ENCODE peak calls at places on chromosome 11, in seven cellular contexts. One of them, this sample, is unnamed.

GRCh38 chr11:71373791-71374454 is 74.3 kb downstream of the DHCR7 start:
- DNase-seq in stomach: no peak
- DNase-seq in GM23338: peak; percentile 20
- DNase-seq in prostate gland: no peak
- DNase-seq in HL-60: no peak
- DNase-seq in GM12878: peak; percentile 71
- DNase-seq in transverse colon: no peak
- DNase-seq in this sample: no peak

GRCh38 chr11:56714206-56714605 is 15.3 kb downstream of the OR9G1 start:
- DNase-seq in stomach: no peak
- DNase-seq in GM23338: no peak
- DNase-seq in prostate gland: no peak
- DNase-seq in HL-60: no peak
- DNase-seq in GM12878: no peak
- DNase-seq in transverse colon: no peak
- DNase-seq in this sample: no peak

GRCh38 chr11:106724293-106724892 is 293.9 kb downstream of the GUCY1A2 start:
- DNase-seq in stomach: no peak
- DNase-seq in GM23338: no peak
- DNase-seq in prostate gland: no peak
- DNase-seq in HL-60: no peak
- DNase-seq in GM12878: no peak
- DNase-seq in transverse colon: no peak
- DNase-seq in this sample: no peak

GRCh38 chr11:12587333-12587997 is 86.8 kb upstream of the TEAD1 start:
- DNase-seq in stomach: no peak
- DNase-seq in GM23338: peak; percentile 79
- DNase-seq in prostate gland: no peak
- DNase-seq in HL-60: no peak
- DNase-seq in GM12878: no peak
- DNase-seq in transverse colon: no peak
- DNase-seq in this sample: no peak

GRCh38 chr11:76652989-76653673 is 17.4 kb downstream of the LRRC32 start:
- DNase-seq in stomach: peak; percentile 20
- DNase-seq in GM23338: no peak
- DNase-seq in prostate gland: no peak
- DNase-seq in HL-60: no peak
- DNase-seq in GM12878: no peak
- DNase-seq in transverse colon: no peak
- DNase-seq in this sample: no peak

GRCh38 chr11:62409831-62410230 is 9.0 kb upstream of the SCGB1A1 start:
- DNase-seq in stomach: no peak
- DNase-seq in GM23338: no peak
- DNase-seq in prostate gland: no peak
- DNase-seq in HL-60: no peak
- DNase-seq in GM12878: no peak
- DNase-seq in transverse colon: no peak
- DNase-seq in this sample: no peak

GRCh38 chr11:101009685-101010055 is 119.9 kb downstream of the PGR start:
- DNase-seq in stomach: no peak
- DNase-seq in GM23338: no peak
- DNase-seq in prostate gland: no peak
- DNase-seq in HL-60: no peak
- DNase-seq in GM12878: no peak
- DNase-seq in transverse colon: no peak
- DNase-seq in this sample: no peak

GRCh38 chr11:6475936-6476335 is 2.2 kb upstream of the TRIM3 start:
- DNase-seq in stomach: peak; percentile 72
- DNase-seq in GM23338: peak; percentile 83
- DNase-seq in prostate gland: peak; percentile 47
- DNase-seq in HL-60: no peak
- DNase-seq in GM12878: no peak
- DNase-seq in transverse colon: no peak
- DNase-seq in this sample: no peak

GRCh38 chr11:79708319-79708928 is 267.6 kb upstream of the TENM4 start:
- DNase-seq in stomach: no peak
- DNase-seq in GM23338: peak; percentile 79
- DNase-seq in prostate gland: no peak
- DNase-seq in HL-60: peak; percentile 22
- DNase-seq in GM12878: peak; percentile 1
- DNase-seq in transverse colon: peak; percentile 13
- DNase-seq in this sample: no peak

GRCh38 chr11:92657226-92657625 is 312.2 kb upstream of the MTNR1B start:
- DNase-seq in stomach: no peak
- DNase-seq in GM23338: no peak
- DNase-seq in prostate gland: no peak
- DNase-seq in HL-60: no peak
- DNase-seq in GM12878: no peak
- DNase-seq in transverse colon: no peak
- DNase-seq in this sample: peak; percentile 57

GRCh38 chr11:84250834-84251613 is 964.9 kb upstream of the CCDC90B start:
- DNase-seq in stomach: no peak
- DNase-seq in GM23338: no peak
- DNase-seq in prostate gland: no peak
- DNase-seq in HL-60: no peak
- DNase-seq in GM12878: no peak
- DNase-seq in transverse colon: no peak
- DNase-seq in this sample: no peak

GRCh38 chr11:124900464-124900863 is 2.8 kb upstream of the ROBO4 start:
- DNase-seq in stomach: no peak
- DNase-seq in GM23338: no peak
- DNase-seq in prostate gland: no peak
- DNase-seq in HL-60: no peak
- DNase-seq in GM12878: no peak
- DNase-seq in transverse colon: no peak
- DNase-seq in this sample: no peak

GRCh38 chr11:76157891-76158290 is 48.4 kb downstream of the WNT11 start:
- DNase-seq in stomach: no peak
- DNase-seq in GM23338: no peak
- DNase-seq in prostate gland: no peak
- DNase-seq in HL-60: no peak
- DNase-seq in GM12878: no peak
- DNase-seq in transverse colon: no peak
- DNase-seq in this sample: no peak

GRCh38 chr11:18721576-18722292 is 4.3 kb downstream of the IGSF22 start:
- DNase-seq in stomach: peak; percentile 40
- DNase-seq in GM23338: peak; percentile 86
- DNase-seq in prostate gland: peak; percentile 28
- DNase-seq in HL-60: peak; percentile 38
- DNase-seq in GM12878: no peak
- DNase-seq in transverse colon: peak; percentile 57
- DNase-seq in this sample: peak; percentile 93

GRCh38 chr11:31001432-31001831 is 368.1 kb downstream of the DCDC1 start:
- DNase-seq in stomach: no peak
- DNase-seq in GM23338: no peak
- DNase-seq in prostate gland: no peak
- DNase-seq in HL-60: no peak
- DNase-seq in GM12878: no peak
- DNase-seq in transverse colon: no peak
- DNase-seq in this sample: no peak

GRCh38 chr11:75035911-75036536 is 47.3 kb downstream of the NEU3 start:
- DNase-seq in stomach: no peak
- DNase-seq in GM23338: no peak
- DNase-seq in prostate gland: no peak
- DNase-seq in HL-60: peak; percentile 26
- DNase-seq in GM12878: no peak
- DNase-seq in transverse colon: peak; percentile 14
- DNase-seq in this sample: peak; percentile 91
- TF ChIP-seq POLR2AphosphoS5 in stomach: no peak
- TF ChIP-seq POLR2AphosphoS5 in GM23338: no peak
- TF ChIP-seq POLR2AphosphoS5 in prostate gland: no peak
- TF ChIP-seq POLR2AphosphoS5 in HL-60: no peak
- TF ChIP-seq POLR2AphosphoS5 in GM12878: no peak
- TF ChIP-seq POLR2AphosphoS5 in transverse colon: no peak
- TF ChIP-seq POLR2AphosphoS5 in this sample: no peak

DNA sequence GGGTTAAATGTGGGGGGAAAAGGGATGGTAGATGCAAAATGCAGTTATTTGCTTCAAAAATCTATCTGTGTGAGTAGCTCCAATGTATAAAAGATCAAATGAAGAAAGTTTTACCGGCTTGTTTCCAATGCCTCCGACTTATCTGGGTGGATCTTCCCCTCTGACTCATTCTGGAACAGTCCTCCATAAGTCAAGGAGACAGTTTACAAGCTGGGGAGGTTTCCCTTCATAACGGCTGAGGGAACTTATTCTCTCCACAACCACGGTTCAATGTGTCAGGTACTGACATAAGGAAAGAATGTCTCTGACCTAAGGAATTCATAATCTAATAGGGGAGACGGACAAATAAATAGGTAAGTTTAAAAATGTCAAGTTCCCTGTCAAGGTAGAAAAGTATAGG is 49.7 kb upstream of the BIRC3 start:
- DNase-seq in stomach: no peak
- DNase-seq in GM23338: no peak
- DNase-seq in prostate gland: peak; percentile 15
- DNase-seq in HL-60: no peak
- DNase-seq in GM12878: no peak
- DNase-seq in transverse colon: no peak
- DNase-seq in this sample: no peak
- H3K4me3 ChIP-seq in stomach: no peak overlapping the region
- H3K4me3 ChIP-seq in GM23338: peak overlapping the region; percentile 63
- H3K4me3 ChIP-seq in prostate gland: peak overlapping the region; percentile 39
- H3K4me3 ChIP-seq in HL-60: no peak overlapping the region
- H3K4me3 ChIP-seq in GM12878: no peak overlapping the region
- H3K4me3 ChIP-seq in transverse colon: no peak overlapping the region
- H3K4me3 ChIP-seq in this sample: no peak overlapping the region

DNA sequence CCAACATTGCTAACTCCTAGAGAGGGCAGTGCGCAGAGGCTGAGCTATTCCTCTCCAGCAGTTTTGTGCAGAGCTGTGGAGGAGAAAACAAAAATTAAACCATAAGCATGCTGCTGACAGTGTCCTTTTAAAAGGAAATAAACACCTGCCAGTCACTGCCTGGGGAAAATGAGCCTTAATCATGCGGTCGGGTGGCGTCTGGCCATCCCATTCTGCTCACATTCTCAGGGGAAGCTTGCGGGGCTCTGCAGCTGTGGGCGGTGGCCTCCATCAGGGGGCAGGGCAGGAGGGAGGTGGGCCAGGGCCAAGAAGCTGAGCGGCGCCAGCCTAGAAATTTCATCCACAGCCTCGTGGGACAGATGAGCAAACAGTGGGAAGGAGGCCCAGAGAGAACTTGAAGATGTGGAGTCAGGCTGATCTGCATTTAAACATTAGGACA is 71.0 kb upstream of the TP53I11 start:
- DNase-seq in stomach: no peak
- DNase-seq in GM23338: peak; percentile 70
- DNase-seq in prostate gland: no peak
- DNase-seq in HL-60: no peak
- DNase-seq in GM12878: no peak
- DNase-seq in transverse colon: peak; percentile 24
- DNase-seq in this sample: peak; percentile 94
- TF ChIP-seq POLR2AphosphoS5 in stomach: no peak
- TF ChIP-seq POLR2AphosphoS5 in GM23338: no peak
- TF ChIP-seq POLR2AphosphoS5 in prostate gland: no peak
- TF ChIP-seq POLR2AphosphoS5 in HL-60: no peak
- TF ChIP-seq POLR2AphosphoS5 in GM12878: no peak
- TF ChIP-seq POLR2AphosphoS5 in transverse colon: no peak
- TF ChIP-seq POLR2AphosphoS5 in this sample: peak; percentile 76

GRCh38 chr11:44950036-44950624 is 553 bp downstream of the TP53I11 start:
- DNase-seq in stomach: peak; percentile 38
- DNase-seq in GM23338: no peak
- DNase-seq in prostate gland: peak; percentile 39
- DNase-seq in HL-60: no peak
- DNase-seq in GM12878: no peak
- DNase-seq in transverse colon: peak; percentile 58
- DNase-seq in this sample: no peak
- H3K4me3 ChIP-seq in stomach: peak overlapping the region; percentile 80
- H3K4me3 ChIP-seq in GM23338: peak overlapping the region; percentile 96
- H3K4me3 ChIP-seq in prostate gland: peak overlapping the region; percentile 75
- H3K4me3 ChIP-seq in HL-60: peak overlapping the region; percentile 73
- H3K4me3 ChIP-seq in GM12878: peak overlapping the region; percentile 27
- H3K4me3 ChIP-seq in transverse colon: peak overlapping the region; percentile 80
- H3K4me3 ChIP-seq in this sample: peak overlapping the region; percentile 92

GRCh38 chr11:68146704-68147474 is 25.7 kb upstream of the CHKA start:
- DNase-seq in stomach: peak; percentile 85
- DNase-seq in GM23338: no peak
- DNase-seq in prostate gland: peak; percentile 60
- DNase-seq in HL-60: peak; percentile 44
- DNase-seq in GM12878: no peak
- DNase-seq in transverse colon: peak; percentile 84
- DNase-seq in this sample: no peak

GRCh38 chr11:68145120-68145866 is 24.1 kb upstream of the CHKA start:
- DNase-seq in stomach: peak; percentile 58
- DNase-seq in GM23338: no peak
- DNase-seq in prostate gland: no peak
- DNase-seq in HL-60: no peak
- DNase-seq in GM12878: no peak
- DNase-seq in transverse colon: no peak
- DNase-seq in this sample: no peak

GRCh38 chr11:68148071-68148805 is 27.1 kb upstream of the CHKA start:
- DNase-seq in stomach: no peak
- DNase-seq in GM23338: no peak
- DNase-seq in prostate gland: no peak
- DNase-seq in HL-60: no peak
- DNase-seq in GM12878: no peak
- DNase-seq in transverse colon: no peak
- DNase-seq in this sample: no peak

GRCh38 chr11:68143310-68143689 is 22.1 kb upstream of the CHKA start:
- DNase-seq in stomach: no peak
- DNase-seq in GM23338: no peak
- DNase-seq in prostate gland: no peak
- DNase-seq in HL-60: no peak
- DNase-seq in GM12878: no peak
- DNase-seq in transverse colon: no peak
- DNase-seq in this sample: no peak

GRCh38 chr11:68146010-68146540 is 24.9 kb upstream of the CHKA start:
- DNase-seq in stomach: peak; percentile 99
- DNase-seq in GM23338: no peak
- DNase-seq in prostate gland: peak; percentile 89
- DNase-seq in HL-60: peak; percentile 61
- DNase-seq in GM12878: no peak
- DNase-seq in transverse colon: peak; percentile 96
- DNase-seq in this sample: no peak
- TF ChIP-seq POLR2AphosphoS5 in stomach: peak; percentile 92
- TF ChIP-seq POLR2AphosphoS5 in GM23338: no peak
- TF ChIP-seq POLR2AphosphoS5 in prostate gland: peak; percentile 82
- TF ChIP-seq POLR2AphosphoS5 in HL-60: no peak
- TF ChIP-seq POLR2AphosphoS5 in GM12878: no peak
- TF ChIP-seq POLR2AphosphoS5 in transverse colon: peak; percentile 33
- TF ChIP-seq POLR2AphosphoS5 in this sample: no peak

GRCh38 chr11:14644396-14645246 is 1.0 kb downstream of the PDE3B start:
- DNase-seq in stomach: peak; percentile 34
- DNase-seq in GM23338: peak; percentile 68
- DNase-seq in prostate gland: peak; percentile 25
- DNase-seq in HL-60: peak; percentile 36
- DNase-seq in GM12878: no peak
- DNase-seq in transverse colon: peak; percentile 43
- DNase-seq in this sample: no peak

GRCh38 chr11:14642873-14643696 is 519 bp upstream of the PDE3B start:
- DNase-seq in stomach: no peak
- DNase-seq in GM23338: peak; percentile 5
- DNase-seq in prostate gland: no peak
- DNase-seq in HL-60: no peak
- DNase-seq in GM12878: no peak
- DNase-seq in transverse colon: peak; percentile 15
- DNase-seq in this sample: no peak

GRCh38 chr11:14645247-14645912 is 1.8 kb downstream of the PDE3B start:
- DNase-seq in stomach: no peak
- DNase-seq in GM23338: no peak
- DNase-seq in prostate gland: no peak
- DNase-seq in HL-60: no peak
- DNase-seq in GM12878: no peak
- DNase-seq in transverse colon: no peak
- DNase-seq in this sample: no peak

GRCh38 chr11:14643697-14644395 is at the start of gene PDE3B:
- DNase-seq in stomach: peak; percentile 84
- DNase-seq in GM23338: peak; percentile 91
- DNase-seq in prostate gland: peak; percentile 88
- DNase-seq in HL-60: peak; percentile 91
- DNase-seq in GM12878: no peak
- DNase-seq in transverse colon: peak; percentile 90
- DNase-seq in this sample: no peak

GRCh38 chr11:14645985-14646900 is 2.6 kb downstream of the PDE3B start:
- DNase-seq in stomach: no peak
- DNase-seq in GM23338: no peak
- DNase-seq in prostate gland: no peak
- DNase-seq in HL-60: peak; percentile 41
- DNase-seq in GM12878: no peak
- DNase-seq in transverse colon: no peak
- DNase-seq in this sample: no peak
- H3K4me3 ChIP-seq in stomach: peak overlapping the region; percentile 89
- H3K4me3 ChIP-seq in GM23338: peak overlapping the region; percentile 88
- H3K4me3 ChIP-seq in prostate gland: peak overlapping the region; percentile 89
- H3K4me3 ChIP-seq in HL-60: peak overlapping the region; percentile 76
- H3K4me3 ChIP-seq in GM12878: no peak overlapping the region
- H3K4me3 ChIP-seq in transverse colon: peak overlapping the region; percentile 2
- H3K4me3 ChIP-seq in this sample: peak overlapping the region; percentile 83